ENCODE peak calls at places on chromosomes 6 and 20, in eight cellular contexts. H is psoas muscle, E is mucosa of descending colon, V is heart right ventricle, R is heart left ventricle, Y is HepG2, L is natural killer cell, I is upper lobe of right lung. M is an unnamed sample.
A peak's percentile ranks its signal among the peaks of the same experiment; 100 is the strongest.

GRCh38 chr20:40797425-40797824 is 108.4 kb upstream of the MAFB start:
- ATAC-seq in H (no peak), I (no peak), V (no peak), R (no peak), L (no peak), Y (peak; percentile 87), E (no peak), M (no peak)

GRCh38 chr6:170232186-170233002 is 58.5 kb downstream of the DLL1 start:
- ATAC-seq in V (no peak), E (no peak), R (no peak), L (no peak), H (no peak), Y (no peak), I (no peak), M (no peak)

GRCh38 chr6:37321101-37321500 is 32.7 kb upstream of the RNF8 start:
- ATAC-seq in V (peak; percentile 68), L (no peak), I (no peak), R (peak; percentile 58), H (no peak), E (no peak), Y (no peak), M (no peak)

GRCh38 chr6:129115491-129115890 is 232.6 kb downstream of the LAMA2 start:
- ATAC-seq in L (no peak), I (no peak), H (no peak), Y (no peak), V (no peak), R (no peak), E (peak; percentile 15), M (no peak)

GRCh38 chr6:141664744-141665143 is 468.0 kb upstream of the GJE1 start:
- ATAC-seq in L (no peak), Y (no peak), R (no peak), V (no peak), I (no peak), E (no peak), H (no peak), M (no peak)

GRCh38 chr6:1513206-1513605 is 96.5 kb upstream of the FOXC1 start:
- ATAC-seq in Y (peak; percentile 60), E (no peak), I (no peak), V (no peak), R (no peak), L (no peak), H (no peak), M (no peak)

GRCh38 chr20:2658414-2659354 is 5.3 kb downstream of the IDH3B start:
- ATAC-seq in Y (peak; percentile 47), R (peak; percentile 10), I (no peak), V (no peak), L (no peak), H (no peak), E (peak; percentile 16), M (no peak)

GRCh38 chr6:11467364-11467763 is 70.2 kb upstream of the TMEM170B start:
- ATAC-seq in H (no peak), E (no peak), I (no peak), L (no peak), R (no peak), V (no peak), Y (no peak), M (no peak)

GRCh38 chr6:142026471-142026870 is 106.3 kb upstream of the GJE1 start:
- ATAC-seq in L (no peak), Y (no peak), H (no peak), V (no peak), I (no peak), R (no peak), E (no peak), M (no peak)

GRCh38 chr6:136250686-136251008 is 536 bp upstream of the MTFR2 start:
- ATAC-seq in V (peak; percentile 15), E (peak; percentile 5), I (peak; percentile 2), H (peak; percentile 30), L (no peak), R (peak; percentile 17), Y (peak; percentile 29), M (peak; percentile 10)

GRCh38 chr6:30340589-30341054 is 4.3 kb upstream of the RPP21 start:
- ATAC-seq in E (no peak), R (no peak), H (no peak), Y (no peak), L (no peak), V (no peak), I (no peak), M (no peak)

GRCh38 chr6:36607782-36608386 is 13.7 kb downstream of the SRSF3 start:
- ATAC-seq in V (no peak), E (peak; percentile 6), H (peak; percentile 67), L (no peak), I (no peak), Y (peak; percentile 1), R (no peak), M (no peak)

GRCh38 chr6:150076196-150076893 is 7.4 kb upstream of the ULBP3 start:
- ATAC-seq in H (no peak), L (no peak), R (no peak), V (no peak), I (no peak), Y (no peak), E (no peak), M (no peak)

DNA sequence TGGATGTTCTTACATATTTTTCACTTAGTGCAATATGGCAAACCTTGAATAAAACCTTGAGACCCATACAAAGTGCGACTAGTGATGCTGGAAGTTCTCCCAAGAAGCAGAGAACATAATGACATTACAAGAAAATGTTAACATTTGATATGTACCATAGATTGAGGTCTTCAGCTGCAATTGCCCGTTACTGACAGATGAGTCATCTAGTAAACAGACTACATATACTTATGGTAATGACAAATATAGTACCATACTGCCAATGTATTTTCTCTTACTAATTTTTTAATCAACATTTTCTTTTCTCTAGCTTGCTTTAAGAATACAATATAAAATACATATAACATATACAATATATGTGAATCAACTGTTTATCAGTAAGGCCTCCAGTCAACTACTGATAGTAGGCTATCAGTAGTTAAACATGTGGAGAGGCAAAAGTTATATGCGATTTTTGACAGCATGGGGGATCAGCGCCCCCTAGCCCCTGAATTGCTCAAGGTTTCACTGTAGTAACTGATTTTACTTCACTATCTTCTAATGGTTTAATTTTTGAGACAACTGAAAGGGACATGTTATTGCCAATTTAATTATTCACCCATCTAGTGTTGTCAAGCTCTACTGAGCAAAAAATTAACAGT is 166.7 kb upstream of the ADGRB3 start:
- ATAC-seq in H (no peak), V (no peak), R (no peak), E (no peak), L (no peak), Y (no peak), I (no peak), M (no peak)
- TF ChIP-seq CTCF in H (no peak), V (peak; percentile 9), R (no peak), E (no peak), L (no peak), Y (peak; percentile 41), I (peak; percentile 21), M (no peak)

DNA sequence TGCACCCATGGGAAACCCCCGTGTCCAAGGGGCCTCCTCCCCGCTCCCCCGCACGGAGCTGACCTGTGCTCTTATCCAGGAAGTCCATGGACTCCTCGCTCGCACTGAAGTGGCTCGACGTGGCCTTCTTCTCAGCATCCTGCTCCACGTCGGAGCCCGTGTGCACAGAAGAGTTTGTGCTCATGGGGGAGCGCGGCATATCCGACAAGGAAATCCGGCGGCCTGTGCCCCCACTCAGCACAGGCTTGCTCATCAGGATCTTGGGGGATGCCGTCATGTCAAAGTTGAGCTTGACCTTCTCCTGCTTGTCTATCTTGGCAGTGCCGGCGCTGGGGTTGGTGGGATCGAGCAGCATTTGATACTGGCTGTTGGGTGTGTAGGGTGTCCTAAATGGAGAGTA is 80.2 kb downstream of the ZMYND8 start:
- ATAC-seq in R (no peak), Y (no peak), V (no peak), E (no peak), H (no peak), L (no peak), I (no peak), M (no peak)
- TF ChIP-seq CTCF in R (no peak), Y (no peak), V (no peak), E (no peak), H (no peak), L (no peak), I (no peak), M (no peak)

GRCh38 chr6:139373154-139373927 is 1.1 kb downstream of the CITED2 start:
- ATAC-seq in I (peak; percentile 4), H (peak; percentile 31), R (peak; percentile 4), E (peak; percentile 15), V (peak; percentile 31), Y (peak; percentile 10), L (peak; percentile 24), M (no peak)
- TF ChIP-seq CTCF in I (no peak), H (peak; percentile 34), R (no peak), E (no peak), V (peak; percentile 21), Y (peak; percentile 70), L (no peak), M (peak; percentile 55)

GRCh38 chr6:114569643-114570042 is 226.8 kb upstream of the HS3ST5 start:
- ATAC-seq in I (no peak), V (no peak), E (no peak), H (no peak), L (no peak), Y (peak; percentile 56), R (no peak), M (no peak)
- TF ChIP-seq CTCF in I (no peak), V (no peak), E (no peak), H (no peak), L (no peak), Y (no peak), R (no peak), M (no peak)

DNA sequence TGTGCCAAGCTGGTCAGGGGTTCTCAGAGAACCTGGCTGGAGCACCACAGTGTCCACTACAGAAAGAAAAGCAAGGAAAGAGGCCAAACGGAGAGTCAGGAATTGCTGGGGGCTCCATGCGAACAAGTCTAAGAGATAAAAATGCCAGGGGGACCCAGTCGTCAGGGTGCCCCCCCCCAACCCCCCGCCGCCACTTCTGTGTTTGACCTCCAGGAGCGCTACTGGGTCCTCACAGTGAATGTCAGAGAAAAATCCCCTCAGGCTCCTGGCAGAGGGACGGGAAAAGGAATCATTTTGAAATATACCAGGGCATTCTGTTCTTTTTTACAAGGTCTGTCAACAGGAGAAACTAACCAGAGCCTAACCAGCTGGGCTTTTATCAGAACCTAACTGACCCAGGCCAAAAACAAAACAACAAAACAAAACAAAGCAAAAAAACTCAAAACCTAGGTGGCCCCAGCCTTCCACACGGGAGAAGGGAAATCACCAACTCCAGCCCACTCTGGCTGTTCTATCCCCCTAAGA is 17.9 kb upstream of the NELFCD start:
- ATAC-seq in L (no peak), R (no peak), H (no peak), V (no peak), I (no peak), Y (peak; percentile 47), E (no peak), M (no peak)
- TF ChIP-seq CTCF in L (no peak), R (no peak), H (no peak), V (no peak), I (no peak), Y (no peak), E (no peak), M (no peak)